ENCODE peak calls at places on chromosomes 1 and 21, in six cellular contexts. One of them, this sample, is unnamed.

GRCh38 chr21:34968414-34969333 is 80.4 kb downstream of the RUNX1 start:
- DNase-seq in H9: no peak
- DNase-seq in PC-3: no peak
- DNase-seq in CD8-positive, alpha-beta T cell: no peak
- DNase-seq in psoas muscle: no peak
- DNase-seq in CD4-positive, alpha-beta memory T cell: peak; percentile 30
- DNase-seq in this sample: no peak

GRCh38 chr1:183227382-183227781 is 41.3 kb downstream of the LAMC2 start:
- DNase-seq in CD4-positive, alpha-beta memory T cell: no peak
- DNase-seq in PC-3: no peak
- DNase-seq in H9: no peak
- DNase-seq in psoas muscle: no peak
- DNase-seq in CD8-positive, alpha-beta T cell: no peak
- DNase-seq in this sample: no peak

GRCh38 chr1:78145105-78145580 is 99.4 kb downstream of the GIPC2 start:
- DNase-seq in CD8-positive, alpha-beta T cell: no peak
- DNase-seq in psoas muscle: peak; percentile 57
- DNase-seq in H9: peak; percentile 47
- DNase-seq in CD4-positive, alpha-beta memory T cell: peak; percentile 36
- DNase-seq in PC-3: peak; percentile 85
- DNase-seq in this sample: peak; percentile 34

GRCh38 chr1:203084588-203085527 is 954 bp downstream of the MYOG start:
- DNase-seq in CD8-positive, alpha-beta T cell: no peak
- DNase-seq in CD4-positive, alpha-beta memory T cell: no peak
- DNase-seq in psoas muscle: peak; percentile 87
- DNase-seq in PC-3: peak; percentile 42
- DNase-seq in H9: peak; percentile 78
- DNase-seq in this sample: no peak

GRCh38 chr1:205585835-205586785 is 45.7 kb downstream of the ELK4 start:
- DNase-seq in PC-3: no peak
- DNase-seq in psoas muscle: peak; percentile 45
- DNase-seq in CD8-positive, alpha-beta T cell: no peak
- DNase-seq in CD4-positive, alpha-beta memory T cell: no peak
- DNase-seq in H9: peak; percentile 31
- DNase-seq in this sample: no peak

GRCh38 chr1:233790662-233791371 is 113.7 kb upstream of the SLC35F3 start:
- DNase-seq in CD8-positive, alpha-beta T cell: peak; percentile 5
- DNase-seq in PC-3: peak; percentile 87
- DNase-seq in CD4-positive, alpha-beta memory T cell: peak; percentile 38
- DNase-seq in H9: peak; percentile 40
- DNase-seq in psoas muscle: no peak
- DNase-seq in this sample: peak; percentile 27

GRCh38 chr1:151831605-151832004 is at the start of gene RORC:
- DNase-seq in PC-3: no peak
- DNase-seq in CD4-positive, alpha-beta memory T cell: no peak
- DNase-seq in H9: no peak
- DNase-seq in CD8-positive, alpha-beta T cell: no peak
- DNase-seq in psoas muscle: peak; percentile 90
- DNase-seq in this sample: no peak

GRCh38 chr1:245687129-245687635 is 532.4 kb downstream of the KIF26B start:
- DNase-seq in psoas muscle: no peak
- DNase-seq in H9: no peak
- DNase-seq in CD8-positive, alpha-beta T cell: no peak
- DNase-seq in CD4-positive, alpha-beta memory T cell: no peak
- DNase-seq in PC-3: no peak
- DNase-seq in this sample: no peak

GRCh38 chr1:167342846-167343245 is 122.2 kb downstream of the POU2F1 start:
- DNase-seq in CD4-positive, alpha-beta memory T cell: no peak
- DNase-seq in PC-3: peak; percentile 58
- DNase-seq in CD8-positive, alpha-beta T cell: no peak
- DNase-seq in psoas muscle: no peak
- DNase-seq in H9: no peak
- DNase-seq in this sample: no peak

GRCh38 chr1:119587328-119587727 is 60.7 kb downstream of the ZNF697 start:
- DNase-seq in CD4-positive, alpha-beta memory T cell: no peak
- DNase-seq in H9: no peak
- DNase-seq in psoas muscle: no peak
- DNase-seq in PC-3: peak; percentile 26
- DNase-seq in CD8-positive, alpha-beta T cell: no peak
- DNase-seq in this sample: no peak

GRCh38 chr21:33020558-33021100 is 5.1 kb upstream of the OLIG2 start:
- DNase-seq in H9: no peak
- DNase-seq in CD4-positive, alpha-beta memory T cell: no peak
- DNase-seq in psoas muscle: no peak
- DNase-seq in CD8-positive, alpha-beta T cell: no peak
- DNase-seq in PC-3: no peak
- DNase-seq in this sample: no peak

GRCh38 chr1:33268927-33269610 is 12.8 kb downstream of the ZNF362 start:
- DNase-seq in CD4-positive, alpha-beta memory T cell: no peak
- DNase-seq in CD8-positive, alpha-beta T cell: no peak
- DNase-seq in H9: no peak
- DNase-seq in PC-3: no peak
- DNase-seq in psoas muscle: no peak
- DNase-seq in this sample: no peak

GRCh38 chr1:114232691-114233090 is 79.0 kb upstream of the SYT6 start:
- DNase-seq in CD8-positive, alpha-beta T cell: no peak
- DNase-seq in PC-3: no peak
- DNase-seq in CD4-positive, alpha-beta memory T cell: no peak
- DNase-seq in H9: peak; percentile 13
- DNase-seq in psoas muscle: no peak
- DNase-seq in this sample: no peak

GRCh38 chr1:1899967-1900327 is 9.1 kb upstream of the GNB1 start:
- DNase-seq in CD4-positive, alpha-beta memory T cell: no peak
- DNase-seq in PC-3: no peak
- DNase-seq in CD8-positive, alpha-beta T cell: no peak
- DNase-seq in psoas muscle: peak; percentile 26
- DNase-seq in H9: no peak
- DNase-seq in this sample: no peak

GRCh38 chr1:240114222-240114621 is 22.5 kb downstream of the FMN2 start:
- DNase-seq in PC-3: no peak
- DNase-seq in CD8-positive, alpha-beta T cell: no peak
- DNase-seq in psoas muscle: no peak
- DNase-seq in CD4-positive, alpha-beta memory T cell: no peak
- DNase-seq in H9: no peak
- DNase-seq in this sample: no peak

GRCh38 chr1:158930504-158930903 is 848 bp upstream of the PYHIN1 start:
- DNase-seq in H9: no peak
- DNase-seq in PC-3: no peak
- DNase-seq in CD4-positive, alpha-beta memory T cell: peak; percentile 59
- DNase-seq in CD8-positive, alpha-beta T cell: peak; percentile 39
- DNase-seq in psoas muscle: no peak
- DNase-seq in this sample: no peak

GRCh38 chr1:231666957-231667601 is 40.5 kb downstream of the DISC1 start:
- DNase-seq in H9: no peak
- DNase-seq in CD8-positive, alpha-beta T cell: no peak
- DNase-seq in CD4-positive, alpha-beta memory T cell: no peak
- DNase-seq in PC-3: no peak
- DNase-seq in psoas muscle: no peak
- DNase-seq in this sample: no peak
- H3K27ac ChIP-seq in H9: no peak overlapping the region
- H3K27ac ChIP-seq in CD8-positive, alpha-beta T cell: no peak overlapping the region
- H3K27ac ChIP-seq in CD4-positive, alpha-beta memory T cell: no peak overlapping the region
- H3K27ac ChIP-seq in PC-3: no peak overlapping the region
- H3K27ac ChIP-seq in psoas muscle: no peak overlapping the region
- H3K27ac ChIP-seq in this sample: no peak overlapping the region

DNA sequence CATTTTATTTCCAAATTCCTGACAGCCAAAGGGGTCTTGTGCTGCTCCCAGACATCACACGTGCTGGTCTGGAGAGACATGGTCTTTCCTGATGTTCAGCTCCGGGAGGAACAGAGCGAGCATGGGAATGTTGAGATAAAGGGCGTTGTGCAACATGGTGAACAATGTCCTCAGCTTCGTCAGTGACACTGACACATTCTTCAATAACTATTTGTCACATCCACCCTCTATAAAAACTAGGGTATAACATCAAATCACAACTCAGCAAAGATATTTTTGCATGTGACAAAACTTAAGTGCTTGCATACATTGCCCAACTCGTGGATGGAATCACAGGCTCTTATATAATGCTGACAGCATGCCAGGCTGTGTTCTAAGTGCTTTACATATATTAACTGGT is 42.4 kb upstream of the GRHL3 start:
- DNase-seq in CD8-positive, alpha-beta T cell: no peak
- DNase-seq in psoas muscle: no peak
- DNase-seq in H9: no peak
- DNase-seq in CD4-positive, alpha-beta memory T cell: no peak
- DNase-seq in PC-3: peak; percentile 55
- DNase-seq in this sample: no peak
- H3K27ac ChIP-seq in CD8-positive, alpha-beta T cell: no peak overlapping the region
- H3K27ac ChIP-seq in psoas muscle: no peak overlapping the region
- H3K27ac ChIP-seq in H9: no peak overlapping the region
- H3K27ac ChIP-seq in CD4-positive, alpha-beta memory T cell: no peak overlapping the region
- H3K27ac ChIP-seq in PC-3: peak overlapping the region; percentile 20
- H3K27ac ChIP-seq in this sample: no peak overlapping the region

DNA sequence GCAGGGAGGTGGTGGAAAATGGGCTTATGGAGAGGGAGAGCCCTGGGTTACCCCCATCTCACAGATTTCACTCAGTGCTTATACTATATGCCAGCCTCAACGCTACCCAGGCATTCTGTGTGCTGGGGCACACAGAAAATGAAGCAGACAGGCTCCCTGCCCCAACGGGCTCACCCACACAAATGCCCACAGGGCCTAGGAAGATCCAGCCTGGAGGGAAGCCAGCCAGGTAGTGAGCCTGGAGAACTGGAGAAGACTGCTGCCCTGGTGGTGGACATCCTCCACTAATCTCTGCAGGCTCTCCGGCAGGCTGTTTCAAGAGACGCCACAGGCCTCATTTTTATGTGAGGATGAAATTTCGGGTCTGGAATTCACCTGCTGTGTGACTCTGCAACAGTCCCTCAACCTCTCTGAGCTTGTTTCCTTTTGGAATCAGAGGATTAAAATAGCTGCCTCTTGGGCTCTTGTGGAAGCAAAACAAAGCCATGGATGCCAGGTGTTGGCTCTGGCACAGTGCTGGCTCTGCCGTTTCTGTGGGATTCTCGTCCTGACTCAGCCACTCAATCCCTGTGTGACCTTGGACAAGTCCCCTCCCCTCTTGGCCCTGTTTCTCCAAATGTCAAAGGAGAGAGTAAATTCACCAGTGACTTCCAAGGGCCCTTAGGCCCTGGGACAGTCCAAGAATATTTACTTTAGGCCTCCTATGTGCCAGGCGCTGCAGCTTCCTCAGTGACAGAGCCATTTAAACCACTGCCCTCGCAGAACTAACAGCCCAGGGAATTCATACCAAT is 3.6 kb downstream of the PAQR7 start:
- DNase-seq in psoas muscle: peak; percentile 19
- DNase-seq in H9: no peak
- DNase-seq in PC-3: no peak
- DNase-seq in CD8-positive, alpha-beta T cell: no peak
- DNase-seq in CD4-positive, alpha-beta memory T cell: no peak
- DNase-seq in this sample: no peak
- H3K27ac ChIP-seq in psoas muscle: no peak overlapping the region
- H3K27ac ChIP-seq in H9: no peak overlapping the region
- H3K27ac ChIP-seq in PC-3: no peak overlapping the region
- H3K27ac ChIP-seq in CD8-positive, alpha-beta T cell: no peak overlapping the region
- H3K27ac ChIP-seq in CD4-positive, alpha-beta memory T cell: no peak overlapping the region
- H3K27ac ChIP-seq in this sample: peak overlapping the region; percentile 42

DNA sequence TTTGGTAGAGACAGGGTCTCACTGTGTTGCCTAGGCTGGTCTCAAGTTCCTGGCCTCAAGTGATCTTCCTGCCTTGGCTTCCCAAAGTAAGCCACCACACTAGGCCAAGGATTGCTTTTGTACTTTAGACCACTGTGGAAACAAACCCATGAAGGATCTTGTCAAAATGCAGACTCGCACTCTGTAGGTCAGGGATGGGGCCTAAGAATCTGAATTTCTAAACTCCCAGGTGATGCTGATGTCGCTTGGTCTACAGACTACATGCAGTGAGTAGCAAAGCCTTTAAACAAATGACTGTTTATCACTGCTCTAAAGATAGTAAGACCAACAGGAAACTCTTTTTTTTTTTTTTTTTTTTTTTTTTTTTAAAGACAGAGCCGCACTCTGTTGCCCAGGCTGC is 54.1 kb upstream of the MUTYH start:
- DNase-seq in PC-3: no peak
- DNase-seq in CD8-positive, alpha-beta T cell: no peak
- DNase-seq in psoas muscle: no peak
- DNase-seq in H9: no peak
- DNase-seq in CD4-positive, alpha-beta memory T cell: no peak
- DNase-seq in this sample: no peak
- H3K27ac ChIP-seq in PC-3: no peak overlapping the region
- H3K27ac ChIP-seq in CD8-positive, alpha-beta T cell: no peak overlapping the region
- H3K27ac ChIP-seq in psoas muscle: peak overlapping the region; percentile 53
- H3K27ac ChIP-seq in H9: no peak overlapping the region
- H3K27ac ChIP-seq in CD4-positive, alpha-beta memory T cell: no peak overlapping the region
- H3K27ac ChIP-seq in this sample: peak overlapping the region; percentile 9

GRCh38 chr1:247291161-247291560 is 35.3 kb downstream of the VN1R5 start:
- DNase-seq in CD4-positive, alpha-beta memory T cell: no peak
- DNase-seq in H9: no peak
- DNase-seq in CD8-positive, alpha-beta T cell: no peak
- DNase-seq in PC-3: no peak
- DNase-seq in psoas muscle: no peak
- DNase-seq in this sample: no peak

GRCh38 chr1:247293047-247293446 is 37.2 kb downstream of the VN1R5 start:
- DNase-seq in psoas muscle: no peak
- DNase-seq in H9: no peak
- DNase-seq in CD4-positive, alpha-beta memory T cell: no peak
- DNase-seq in CD8-positive, alpha-beta T cell: no peak
- DNase-seq in PC-3: no peak
- DNase-seq in this sample: no peak

GRCh38 chr1:247291835-247292561 is 36.1 kb downstream of the VN1R5 start:
- DNase-seq in PC-3: no peak
- DNase-seq in CD4-positive, alpha-beta memory T cell: no peak
- DNase-seq in H9: no peak
- DNase-seq in CD8-positive, alpha-beta T cell: no peak
- DNase-seq in psoas muscle: no peak
- DNase-seq in this sample: no peak

GRCh38 chr1:247288341-247288740 is 32.5 kb downstream of the VN1R5 start:
- DNase-seq in H9: no peak
- DNase-seq in PC-3: no peak
- DNase-seq in psoas muscle: no peak
- DNase-seq in CD4-positive, alpha-beta memory T cell: no peak
- DNase-seq in CD8-positive, alpha-beta T cell: no peak
- DNase-seq in this sample: no peak

DNA sequence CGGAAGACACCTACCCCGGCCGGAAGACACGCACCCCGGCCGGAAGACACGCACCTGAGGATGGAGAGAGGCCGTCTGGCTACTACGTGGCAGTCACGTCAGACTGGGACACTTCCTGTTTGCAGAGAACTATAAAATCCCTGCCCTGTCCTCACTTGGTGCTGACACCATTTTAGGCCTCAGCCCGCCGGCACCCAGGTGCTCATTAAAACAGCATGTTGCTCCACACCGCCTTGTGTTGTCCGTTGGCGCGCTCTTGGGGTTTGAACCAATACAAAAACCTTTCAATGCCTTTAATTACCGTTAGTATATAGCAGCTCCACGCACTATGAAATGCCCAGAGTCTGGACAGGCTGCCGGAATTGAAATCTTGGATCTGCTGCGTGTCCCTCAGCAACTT is 34.7 kb downstream of the VN1R5 start:
- DNase-seq in PC-3: no peak
- DNase-seq in psoas muscle: no peak
- DNase-seq in CD8-positive, alpha-beta T cell: no peak
- DNase-seq in H9: no peak
- DNase-seq in CD4-positive, alpha-beta memory T cell: no peak
- DNase-seq in this sample: no peak
- H3K27ac ChIP-seq in PC-3: no peak overlapping the region
- H3K27ac ChIP-seq in psoas muscle: no peak overlapping the region
- H3K27ac ChIP-seq in CD8-positive, alpha-beta T cell: no peak overlapping the region
- H3K27ac ChIP-seq in H9: no peak overlapping the region
- H3K27ac ChIP-seq in CD4-positive, alpha-beta memory T cell: no peak overlapping the region
- H3K27ac ChIP-seq in this sample: no peak overlapping the region